ENCODE peak calls at places on chromosomes 6 and 20, in five cellular contexts. G is stimulated activated CD4-positive, alpha-beta T cell treated with anti-CD3 and anti-CD28 coated beads, Interleukin-2, amount 100 ng/mL, for 48 hours; N is activated T-helper 1 cell treated with anti-CD3 and anti-CD28 coated beads, Interleukin-2, amount 50 U/mL, for 16 hours; Y is mesenteric fat pad; R is HFF-Myc. X is an unnamed sample.

GRCh38 chr20:24503352-24503931 is 34.0 kb downstream of the SYNDIG1 start:
- DNase-seq in N (no peak), R (no peak), Y (no peak), G (no peak), X (no peak)

GRCh38 chr6:99434702-99435530 is 9.8 kb upstream of the PNISR start:
- DNase-seq in R (peak; percentile 14), G (no peak), N (no peak), Y (no peak), X (no peak)

GRCh38 chr20:32449057-32449889 is 91.1 kb downstream of the ASXL1 start:
- DNase-seq in G (no peak), N (no peak), Y (no peak), R (no peak), X (no peak)

GRCh38 chr6:107820571-107821261 is 3.4 kb downstream of the SCML4 start:
- DNase-seq in G (no peak), N (no peak), Y (no peak), R (no peak), X (peak; percentile 22)

GRCh38 chr20:50848846-50849673 is 54.2 kb downstream of the BCAS4 start:
- DNase-seq in N (no peak), Y (no peak), G (no peak), R (no peak), X (no peak)

GRCh38 chr20:59438201-59438600 is 137.8 kb downstream of the EDN3 start:
- DNase-seq in R (no peak), G (no peak), Y (no peak), N (no peak), X (no peak)

GRCh38 chr6:18326001-18326400 is 61.1 kb upstream of the RNF144B start:
- DNase-seq in R (no peak), N (no peak), G (no peak), Y (no peak), X (no peak)

GRCh38 chr6:85354761-85355618 is 94.9 kb upstream of the NT5E start:
- DNase-seq in N (peak; percentile 25), R (peak; percentile 48), G (peak; percentile 71), Y (no peak), X (peak; percentile 31)

GRCh38 chr6:155188707-155189496 is 74.9 kb upstream of the CLDN20 start:
- DNase-seq in G (no peak), N (no peak), Y (no peak), R (peak; percentile 99), X (no peak)

GRCh38 chr6:3227363-3228045 is at the start of gene TUBB2B:
- DNase-seq in R (no peak), Y (no peak), G (no peak), N (no peak), X (no peak)

GRCh38 chr6:91317984-91318383 is 731.1 kb upstream of the MAP3K7 start:
- DNase-seq in N (no peak), Y (no peak), G (no peak), R (no peak), X (no peak)

GRCh38 chr6:80143312-80143960 is 37.0 kb downstream of the BCKDHB start:
- DNase-seq in Y (no peak), N (no peak), R (peak; percentile 79), G (no peak), X (no peak)

GRCh38 chr20:18628330-18628941 is 40.6 kb downstream of the DTD1 start:
- DNase-seq in N (no peak), R (no peak), Y (no peak), G (no peak), X (no peak)